ENCODE peak calls at places on chromosome 11, in nine cellular contexts. One of them, this sample, is unnamed.
A peak's percentile ranks its signal among the peaks of the same experiment; 100 is the strongest.

GRCh38 chr11:117908261-117908895 is 20.8 kb downstream of the TMPRSS13 start:
- DNase-seq in transverse colon: no peak
- DNase-seq in A549: no peak
- DNase-seq in suprapubic skin: no peak
- DNase-seq in stomach: no peak
- DNase-seq in sigmoid colon: peak; percentile 53
- DNase-seq in HepG2: no peak
- DNase-seq in ovary: no peak
- DNase-seq in K562: peak; percentile 30
- DNase-seq in this sample: no peak

GRCh38 chr11:59668188-59668949 is 468 bp downstream of the PATL1 start:
- DNase-seq in transverse colon: peak; percentile 58
- DNase-seq in A549: peak; percentile 63
- DNase-seq in suprapubic skin: peak; percentile 88
- DNase-seq in stomach: peak; percentile 31
- DNase-seq in HepG2: peak; percentile 53
- DNase-seq in ovary: peak; percentile 30
- DNase-seq in sigmoid colon: peak; percentile 86
- DNase-seq in K562: peak; percentile 78
- DNase-seq in this sample: peak; percentile 31

GRCh38 chr11:13487661-13488030 is 8.2 kb downstream of the PTH start:
- DNase-seq in suprapubic skin: no peak
- DNase-seq in A549: peak; percentile 49
- DNase-seq in HepG2: peak; percentile 77
- DNase-seq in transverse colon: no peak
- DNase-seq in K562: peak; percentile 18
- DNase-seq in ovary: no peak
- DNase-seq in stomach: no peak
- DNase-seq in sigmoid colon: no peak
- DNase-seq in this sample: no peak

GRCh38 chr11:130308925-130309324 is 5.8 kb downstream of the ZBTB44 start:
- DNase-seq in A549: no peak
- DNase-seq in transverse colon: no peak
- DNase-seq in stomach: no peak
- DNase-seq in suprapubic skin: no peak
- DNase-seq in K562: no peak
- DNase-seq in ovary: no peak
- DNase-seq in sigmoid colon: no peak
- DNase-seq in HepG2: no peak
- DNase-seq in this sample: no peak

GRCh38 chr11:122162095-122162494 is 46.1 kb upstream of the BLID start:
- DNase-seq in suprapubic skin: no peak
- DNase-seq in sigmoid colon: no peak
- DNase-seq in stomach: no peak
- DNase-seq in A549: no peak
- DNase-seq in ovary: no peak
- DNase-seq in K562: no peak
- DNase-seq in HepG2: no peak
- DNase-seq in transverse colon: no peak
- DNase-seq in this sample: no peak

GRCh38 chr11:17839973-17840611 is 105.5 kb downstream of the KCNC1 start:
- DNase-seq in transverse colon: no peak
- DNase-seq in K562: no peak
- DNase-seq in suprapubic skin: no peak
- DNase-seq in stomach: no peak
- DNase-seq in HepG2: no peak
- DNase-seq in sigmoid colon: no peak
- DNase-seq in ovary: no peak
- DNase-seq in A549: no peak
- DNase-seq in this sample: no peak

GRCh38 chr11:697028-697491 is 1.4 kb downstream of the TMEM80 start:
- DNase-seq in suprapubic skin: peak; percentile 70
- DNase-seq in HepG2: no peak
- DNase-seq in A549: no peak
- DNase-seq in sigmoid colon: no peak
- DNase-seq in stomach: no peak
- DNase-seq in K562: no peak
- DNase-seq in ovary: no peak
- DNase-seq in transverse colon: no peak
- DNase-seq in this sample: no peak

GRCh38 chr11:108960498-108960897 is 295.6 kb downstream of the DDX10 start:
- DNase-seq in HepG2: no peak
- DNase-seq in K562: no peak
- DNase-seq in A549: no peak
- DNase-seq in transverse colon: no peak
- DNase-seq in suprapubic skin: no peak
- DNase-seq in stomach: no peak
- DNase-seq in ovary: no peak
- DNase-seq in sigmoid colon: no peak
- DNase-seq in this sample: no peak

GRCh38 chr11:92136792-92137191 is 87.8 kb upstream of the FAT3 start:
- DNase-seq in A549: no peak
- DNase-seq in HepG2: no peak
- DNase-seq in suprapubic skin: no peak
- DNase-seq in stomach: no peak
- DNase-seq in ovary: no peak
- DNase-seq in sigmoid colon: no peak
- DNase-seq in K562: no peak
- DNase-seq in transverse colon: no peak
- DNase-seq in this sample: no peak
- TF ChIP-seq CTCF in A549: peak; percentile 16
- TF ChIP-seq CTCF in HepG2: no peak
- TF ChIP-seq CTCF in suprapubic skin: no peak
- TF ChIP-seq CTCF in stomach: no peak
- TF ChIP-seq CTCF in ovary: no peak
- TF ChIP-seq CTCF in sigmoid colon: no peak
- TF ChIP-seq CTCF in K562: peak; percentile 34
- TF ChIP-seq CTCF in transverse colon: no peak
- TF ChIP-seq CTCF in this sample: no peak

DNA sequence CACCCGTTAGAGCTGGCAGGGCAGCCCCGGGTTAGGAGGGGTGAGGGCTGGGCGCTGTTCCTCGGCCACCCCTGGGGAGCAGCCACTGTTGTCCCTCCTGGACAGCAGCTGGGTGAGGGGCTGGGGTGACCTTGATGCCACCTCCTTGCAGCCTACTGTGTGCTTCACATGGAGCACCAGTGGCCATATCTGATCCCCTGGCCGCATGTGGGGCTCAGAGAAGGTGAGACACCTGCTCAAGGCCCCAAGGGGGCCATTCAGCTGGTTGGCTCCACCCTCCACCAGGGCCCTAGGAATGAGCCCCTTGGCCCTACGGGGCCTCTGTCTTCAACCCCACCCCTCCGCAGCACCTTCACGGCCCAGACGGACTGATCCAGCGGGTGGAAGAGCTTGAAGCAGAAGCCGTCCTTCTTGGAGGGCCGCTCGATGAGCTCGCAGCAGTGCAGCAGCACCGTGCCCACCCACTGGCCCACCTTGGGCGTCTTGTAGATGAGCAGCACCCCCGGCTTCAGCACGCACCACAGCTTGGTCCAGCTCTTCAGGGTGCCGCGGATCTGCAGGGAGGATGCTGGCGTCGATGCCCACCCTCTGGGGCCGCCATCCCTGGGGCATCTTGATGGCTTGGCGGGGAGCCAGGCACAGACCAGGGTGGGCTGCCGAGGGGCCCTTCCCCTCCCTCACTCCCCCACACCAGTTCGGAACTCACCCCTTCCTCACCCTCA is 44.9 kb downstream of the OSBPL5 start:
- DNase-seq in K562: no peak
- DNase-seq in suprapubic skin: peak; percentile 61
- DNase-seq in ovary: no peak
- DNase-seq in sigmoid colon: peak; percentile 64
- DNase-seq in stomach: peak; percentile 17
- DNase-seq in transverse colon: peak; percentile 11
- DNase-seq in A549: no peak
- DNase-seq in HepG2: no peak
- DNase-seq in this sample: no peak
- TF ChIP-seq EP300 in K562: no peak
- TF ChIP-seq EP300 in suprapubic skin: no peak
- TF ChIP-seq EP300 in ovary: no peak
- TF ChIP-seq EP300 in sigmoid colon: no peak
- TF ChIP-seq EP300 in stomach: no peak
- TF ChIP-seq EP300 in transverse colon: no peak
- TF ChIP-seq EP300 in A549: no peak
- TF ChIP-seq EP300 in HepG2: no peak
- TF ChIP-seq EP300 in this sample: no peak

GRCh38 chr11:131918663-131919062 is 548.2 kb downstream of the NTM start:
- DNase-seq in K562: no peak
- DNase-seq in A549: no peak
- DNase-seq in sigmoid colon: no peak
- DNase-seq in stomach: no peak
- DNase-seq in HepG2: no peak
- DNase-seq in transverse colon: no peak
- DNase-seq in ovary: no peak
- DNase-seq in suprapubic skin: no peak
- DNase-seq in this sample: no peak
- TF ChIP-seq CTCF in K562: no peak
- TF ChIP-seq CTCF in A549: no peak
- TF ChIP-seq CTCF in sigmoid colon: no peak
- TF ChIP-seq CTCF in stomach: no peak
- TF ChIP-seq CTCF in HepG2: no peak
- TF ChIP-seq CTCF in transverse colon: no peak
- TF ChIP-seq CTCF in ovary: no peak
- TF ChIP-seq CTCF in suprapubic skin: no peak
- TF ChIP-seq CTCF in this sample: no peak

GRCh38 chr11:114441921-114442320 is 2.7 kb downstream of the REXO2 start:
- DNase-seq in transverse colon: no peak
- DNase-seq in sigmoid colon: no peak
- DNase-seq in stomach: no peak
- DNase-seq in suprapubic skin: no peak
- DNase-seq in K562: no peak
- DNase-seq in A549: no peak
- DNase-seq in HepG2: no peak
- DNase-seq in ovary: no peak
- DNase-seq in this sample: no peak

GRCh38 chr11:114439229-114440120 is at the start of gene REXO2:
- DNase-seq in K562: peak; percentile 90
- DNase-seq in A549: peak; percentile 80
- DNase-seq in suprapubic skin: peak; percentile 97
- DNase-seq in HepG2: peak; percentile 90
- DNase-seq in sigmoid colon: peak; percentile 98
- DNase-seq in transverse colon: peak; percentile 97
- DNase-seq in stomach: peak; percentile 97
- DNase-seq in ovary: peak; percentile 94
- DNase-seq in this sample: peak; percentile 91

GRCh38 chr11:114440971-114441810 is 1.9 kb downstream of the REXO2 start:
- DNase-seq in A549: no peak
- DNase-seq in K562: no peak
- DNase-seq in transverse colon: no peak
- DNase-seq in sigmoid colon: no peak
- DNase-seq in suprapubic skin: no peak
- DNase-seq in ovary: no peak
- DNase-seq in stomach: no peak
- DNase-seq in HepG2: peak; percentile 9
- DNase-seq in this sample: no peak

GRCh38 chr11:114438303-114438702 is 964 bp upstream of the REXO2 start:
- DNase-seq in suprapubic skin: no peak
- DNase-seq in ovary: no peak
- DNase-seq in transverse colon: no peak
- DNase-seq in A549: no peak
- DNase-seq in K562: no peak
- DNase-seq in sigmoid colon: no peak
- DNase-seq in stomach: no peak
- DNase-seq in HepG2: no peak
- DNase-seq in this sample: no peak

DNA sequence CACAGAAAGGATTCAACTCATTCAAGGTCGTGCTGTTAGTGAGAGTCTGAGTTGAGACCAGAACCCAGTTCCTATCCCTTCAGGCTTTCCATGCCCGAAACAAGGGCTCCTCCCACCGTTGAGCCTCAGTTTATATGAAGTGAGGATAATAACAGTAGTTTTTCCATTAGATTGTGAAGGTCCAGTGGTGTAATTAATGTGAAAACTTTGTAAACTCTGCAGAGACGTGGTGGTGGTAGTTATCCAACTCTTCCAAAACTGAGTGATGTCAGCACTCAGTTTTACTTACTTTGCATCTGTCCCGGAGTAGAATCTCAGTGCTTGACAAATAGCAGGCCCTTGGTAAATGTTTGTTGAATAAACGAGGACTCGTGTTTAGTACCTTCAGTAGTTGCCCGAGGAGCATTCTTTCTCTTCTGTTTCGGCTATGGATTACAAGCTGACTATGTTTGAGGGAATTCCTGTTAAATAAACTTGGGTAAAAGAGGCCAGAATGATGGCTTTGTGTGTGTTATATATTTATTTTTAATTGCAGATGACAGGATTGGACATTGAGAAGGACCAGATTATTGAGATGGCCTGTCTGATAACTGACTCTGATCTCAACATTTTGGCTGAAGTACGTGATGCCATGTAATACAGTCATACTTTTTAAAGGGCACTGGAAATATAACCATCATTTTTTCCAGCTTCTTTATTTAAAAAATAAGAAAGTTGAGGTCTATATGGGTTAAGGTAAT is 1.0 kb downstream of the REXO2 start:
- DNase-seq in suprapubic skin: no peak
- DNase-seq in HepG2: peak; percentile 41
- DNase-seq in stomach: no peak
- DNase-seq in transverse colon: no peak
- DNase-seq in sigmoid colon: no peak
- DNase-seq in A549: no peak
- DNase-seq in K562: no peak
- DNase-seq in ovary: no peak
- DNase-seq in this sample: peak; percentile 10
- TF ChIP-seq EP300 in suprapubic skin: no peak
- TF ChIP-seq EP300 in HepG2: no peak
- TF ChIP-seq EP300 in stomach: no peak
- TF ChIP-seq EP300 in transverse colon: no peak
- TF ChIP-seq EP300 in sigmoid colon: no peak
- TF ChIP-seq EP300 in A549: no peak
- TF ChIP-seq EP300 in K562: no peak
- TF ChIP-seq EP300 in ovary: no peak
- TF ChIP-seq EP300 in this sample: no peak

DNA sequence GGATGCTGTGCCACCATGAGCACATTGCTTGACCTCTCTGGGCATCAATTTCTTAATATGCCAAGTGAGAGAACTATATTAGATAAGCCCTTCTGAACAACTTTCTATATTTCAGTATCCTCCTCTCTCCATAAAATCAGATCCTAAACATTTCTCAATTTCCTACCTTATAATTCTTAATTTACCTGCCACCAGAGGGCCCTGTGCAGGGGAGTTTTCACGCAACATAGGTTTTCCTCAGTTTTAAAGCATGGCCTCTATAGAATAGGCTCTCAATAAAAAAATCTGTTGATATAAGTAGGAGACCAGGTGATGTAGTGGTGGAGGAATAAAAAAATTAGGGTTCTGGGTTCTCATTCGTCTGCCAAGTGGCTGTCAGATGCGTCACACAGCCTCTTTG is 83.7 kb upstream of the DBX1 start:
- DNase-seq in suprapubic skin: no peak
- DNase-seq in sigmoid colon: no peak
- DNase-seq in stomach: no peak
- DNase-seq in A549: no peak
- DNase-seq in K562: no peak
- DNase-seq in HepG2: no peak
- DNase-seq in transverse colon: no peak
- DNase-seq in ovary: no peak
- DNase-seq in this sample: no peak
- TF ChIP-seq CTCF in suprapubic skin: no peak
- TF ChIP-seq CTCF in sigmoid colon: no peak
- TF ChIP-seq CTCF in stomach: no peak
- TF ChIP-seq CTCF in A549: peak; percentile 20
- TF ChIP-seq CTCF in K562: peak; percentile 52
- TF ChIP-seq CTCF in HepG2: no peak
- TF ChIP-seq CTCF in transverse colon: peak; percentile 4
- TF ChIP-seq CTCF in ovary: no peak
- TF ChIP-seq CTCF in this sample: no peak